ENCODE peak calls at places on chromosomes 3 and 15, in eight cellular contexts. R is fibroblast of pulmonary artery, N is AG04450, H is right lobe of liver, A is fibroblast of lung, J is GM12864, K is Panc1, T is choroid plexus epithelial cell. I is an unnamed sample.

GRCh38 chr3:189961525-189962161 is 159.1 kb downstream of the P3H2 start:
- DNase-seq in N (peak; percentile 56), T (peak; percentile 88), R (peak; percentile 90), K (no peak), J (no peak), H (peak; percentile 65), A (peak; percentile 71), I (no peak)

GRCh38 chr3:61584494-61584893 is 23.1 kb downstream of the PTPRG start:
- DNase-seq in T (no peak), R (no peak), A (no peak), K (no peak), H (no peak), N (no peak), J (no peak), I (no peak)

GRCh38 chr3:10547841-10548783 is 42.7 kb upstream of the ATP2B2 start:
- DNase-seq in R (no peak), T (no peak), H (no peak), A (no peak), N (no peak), J (no peak), K (no peak), I (no peak)

GRCh38 chr15:27790270-27790669 is 308.8 kb downstream of the OCA2 start:
- DNase-seq in J (no peak), H (no peak), K (no peak), R (no peak), N (no peak), A (no peak), T (no peak), I (no peak)

GRCh38 chr15:85412956-85413854 is 32.8 kb downstream of the AKAP13 start:
- DNase-seq in T (peak; percentile 95), H (peak; percentile 64), A (peak; percentile 93), N (peak; percentile 50), K (peak; percentile 97), R (peak; percentile 90), J (peak; percentile 96), I (peak; percentile 92)

GRCh38 chr3:151093148-151093547 is 7.7 kb downstream of the MED12L start:
- DNase-seq in R (no peak), T (no peak), N (no peak), H (no peak), J (no peak), A (no peak), K (no peak), I (no peak)

GRCh38 chr3:25576146-25576545 is 88.6 kb downstream of the TOP2B start:
- DNase-seq in H (no peak), T (no peak), J (no peak), N (no peak), K (no peak), A (no peak), R (no peak), I (no peak)

GRCh38 chr15:34436956-34437442 is 609 bp downstream of the GOLGA8A start:
- DNase-seq in R (peak; percentile 46), H (no peak), K (no peak), J (no peak), N (no peak), T (peak; percentile 17), A (peak; percentile 56), I (no peak)

GRCh38 chr3:173214576-173214975 is 73.5 kb upstream of the SPATA16 start:
- DNase-seq in J (no peak), T (no peak), A (no peak), H (no peak), N (no peak), R (no peak), K (no peak), I (no peak)

GRCh38 chr3:140439527-140439926 is 238.3 kb upstream of the TRIM42 start:
- DNase-seq in N (no peak), J (no peak), R (no peak), T (no peak), K (no peak), A (no peak), H (no peak), I (no peak)

GRCh38 chr3:101935081-101935480 is 85.8 kb downstream of the NFKBIZ start:
- DNase-seq in N (no peak), A (no peak), K (no peak), J (no peak), R (no peak), T (no peak), H (no peak), I (no peak)

GRCh38 chr15:35067501-35068347 is 17.4 kb downstream of the NANOGP8 start:
- DNase-seq in R (peak; percentile 8), A (no peak), T (peak; percentile 8), K (no peak), N (no peak), H (no peak), J (no peak), I (no peak)

GRCh38 chr3:156792945-156793344 is 33.2 kb upstream of the LEKR1 start:
- DNase-seq in H (no peak), J (no peak), K (no peak), A (peak; percentile 42), T (peak; percentile 49), N (no peak), R (no peak), I (no peak)

GRCh38 chr15:76987896-76988860 is 6.7 kb upstream of the PSTPIP1 start:
- DNase-seq in A (no peak), J (peak; percentile 92), R (no peak), T (no peak), H (peak; percentile 67), N (no peak), K (no peak), I (no peak)

GRCh38 chr3:53131136-53131495 is 881 bp upstream of the RFT1 start:
- DNase-seq in T (no peak), J (no peak), N (no peak), R (no peak), K (no peak), A (no peak), H (no peak), I (no peak)
- H3K4me3 ChIP-seq in T (no peak overlapping the region), J (peak overlapping the region; percentile 69), N (peak overlapping the region; percentile 96), R (peak overlapping the region; percentile 79), K (no peak overlapping the region), A (peak overlapping the region; percentile 93), H (no peak overlapping the region), I (peak overlapping the region; percentile 77)

DNA sequence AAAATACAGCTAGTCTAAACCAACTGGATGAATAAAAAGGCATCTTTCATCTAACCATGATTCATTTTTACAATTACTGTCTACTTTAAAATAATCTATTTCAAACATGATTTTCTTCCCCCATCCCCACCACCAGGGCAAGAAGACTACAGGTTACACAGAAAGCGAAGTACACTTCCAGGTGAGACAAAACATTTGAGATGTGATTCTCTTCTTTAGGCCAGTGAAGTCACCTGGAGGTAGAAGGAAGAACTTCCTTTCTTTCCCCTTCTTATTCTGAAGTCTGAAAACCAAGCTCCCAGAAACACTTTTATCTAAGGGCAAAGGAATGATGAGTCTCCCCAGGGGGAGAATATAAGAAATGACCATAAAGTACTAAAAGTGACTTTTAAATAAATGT is 36.7 kb downstream of the SHQ1 start:
- DNase-seq in R (no peak), T (no peak), H (no peak), N (no peak), K (no peak), J (no peak), A (no peak), I (no peak)
- TF ChIP-seq CTCF in R (no peak), T (no peak), H (no peak), N (no peak), K (no peak), J (no peak), A (peak; percentile 3), I (peak; percentile 13)

DNA sequence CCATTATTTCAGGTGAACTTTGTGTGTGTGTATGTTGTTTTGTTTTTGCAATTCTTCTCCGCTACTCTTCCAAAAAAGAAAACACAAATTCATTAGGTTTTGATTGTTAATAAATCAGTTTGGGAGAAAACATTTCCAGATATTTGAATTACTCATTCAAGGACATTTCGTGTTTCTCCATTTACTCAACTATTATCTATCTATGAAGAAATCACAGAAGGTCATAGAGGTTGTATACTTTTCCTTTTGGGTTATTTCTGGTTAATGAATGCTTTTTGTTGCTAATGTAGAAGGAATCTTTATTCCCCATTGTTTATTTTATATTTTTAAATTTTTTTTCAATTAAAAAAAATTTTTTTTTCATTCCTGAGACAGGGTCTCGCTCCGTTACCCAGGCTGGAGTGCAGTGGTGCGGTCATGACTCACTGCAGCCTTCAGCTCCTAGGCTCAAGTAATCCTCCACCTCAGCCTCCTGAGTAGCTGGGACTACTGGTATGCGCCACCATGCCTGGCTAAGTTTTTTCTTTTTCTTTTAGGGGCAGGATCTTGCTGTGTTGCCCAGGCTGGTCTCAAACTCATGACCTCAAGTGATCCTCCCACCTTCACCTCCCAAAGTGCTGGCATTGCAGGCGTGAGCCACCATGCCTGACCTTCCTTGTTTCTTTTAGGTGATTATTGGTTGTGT is 28.4 kb downstream of the IGF1R start:
- DNase-seq in T (no peak), K (no peak), R (no peak), A (no peak), J (no peak), H (no peak), N (no peak), I (no peak)
- H3K4me3 ChIP-seq in T (no peak overlapping the region), K (no peak overlapping the region), R (no peak overlapping the region), A (no peak overlapping the region), J (no peak overlapping the region), H (no peak overlapping the region), N (no peak overlapping the region), I (no peak overlapping the region)

GRCh38 chr3:158091526-158091925 is 14.7 kb downstream of the SHOX2 start:
- DNase-seq in K (no peak), T (peak; percentile 72), A (no peak), N (no peak), H (no peak), R (peak; percentile 56), J (no peak), I (no peak)
- TF ChIP-seq CTCF in K (peak; percentile 50), T (peak; percentile 68), A (peak; percentile 50), N (peak; percentile 39), H (no peak), R (peak; percentile 52), J (peak; percentile 50), I (peak; percentile 49)

DNA sequence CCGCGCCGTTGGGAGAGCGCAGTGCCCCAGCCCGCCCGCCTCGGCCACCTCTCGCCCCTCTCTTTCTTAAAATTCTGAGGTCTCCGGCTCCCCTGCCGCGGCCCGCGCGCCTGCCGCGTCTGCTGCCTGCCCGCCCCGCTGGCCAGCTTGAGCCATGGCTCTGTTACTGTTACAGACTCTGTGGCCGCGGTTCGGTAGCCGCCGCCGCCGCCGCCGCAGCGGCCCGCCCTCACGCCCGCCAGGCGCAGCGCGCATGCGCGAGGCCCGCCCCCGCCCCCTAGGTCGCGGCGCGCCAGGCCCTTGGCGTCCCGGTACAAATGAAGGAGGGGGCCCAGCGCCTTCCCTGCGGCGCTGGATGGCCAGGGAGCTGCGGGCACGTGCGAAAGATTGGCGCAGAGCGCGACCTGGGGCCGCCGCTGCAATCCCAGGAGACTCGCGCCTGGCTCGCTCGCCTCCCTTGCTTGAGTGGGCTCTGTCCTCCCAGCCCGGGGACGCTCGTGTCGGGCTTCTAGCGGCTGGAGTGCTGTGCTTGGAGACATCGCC is at the start of gene ONECUT1:
- DNase-seq in J (no peak), T (peak; percentile 19), K (no peak), A (peak; percentile 18), N (no peak), H (peak; percentile 88), R (peak; percentile 29), I (no peak)
- H3K4me3 ChIP-seq in J (peak within 1 kb of the TSS; percentile 61), T (peak within 1 kb of the TSS; percentile 50), K (peak within 1 kb of the TSS; percentile 54), A (peak within 1 kb of the TSS; percentile 29), N (peak within 1 kb of the TSS; percentile 55), H (peak within 1 kb of the TSS; percentile 66), R (peak within 1 kb of the TSS; percentile 49), I (peak within 1 kb of the TSS; percentile 55)

GRCh38 chr3:124620600-124621063 is 109.6 kb upstream of the UMPS start:
- DNase-seq in T (peak; percentile 62), N (no peak), K (no peak), J (no peak), R (peak; percentile 36), A (peak; percentile 29), H (peak; percentile 67), I (no peak)
- TF ChIP-seq CTCF in T (peak; percentile 34), N (no peak), K (no peak), J (no peak), R (peak; percentile 5), A (no peak), H (peak; percentile 36), I (no peak)

GRCh38 chr3:86748015-86748414 is 242.9 kb downstream of the VGLL3 start:
- DNase-seq in R (no peak), N (no peak), K (no peak), J (no peak), A (no peak), H (no peak), T (no peak), I (no peak)
- H3K4me3 ChIP-seq in R (no peak overlapping the region), N (no peak overlapping the region), K (no peak overlapping the region), J (no peak overlapping the region), A (no peak overlapping the region), H (no peak overlapping the region), T (no peak overlapping the region), I (no peak overlapping the region)